ENCODE peak calls at places on chromosomes 16 and 17, in nine cellular contexts. F, D, H, P, G, M, K, U and W are unnamed samples.

GRCh38 chr16:57994778-57995177 is 5.7 kb downstream of the ZNF319 start:
- DNase-seq in F (peak; percentile 44), D (no peak), H (peak; percentile 45), P (no peak), G (no peak), M (peak; percentile 59), K (peak; percentile 40), U (no peak), W (no peak)

GRCh38 chr16:11078812-11079459 is 134.6 kb downstream of the CLEC16A start:
- DNase-seq in F (no peak), D (no peak), H (no peak), P (no peak), G (no peak), M (peak; percentile 55), K (peak; percentile 25), U (peak; percentile 65), W (peak; percentile 32)

GRCh38 chr17:31680126-31680525 is 178.9 kb downstream of the COPRS start:
- DNase-seq in F (no peak), D (no peak), H (no peak), P (no peak), G (no peak), M (no peak), K (no peak), U (no peak), W (no peak)

GRCh38 chr17:58960068-58960467 is 146.6 kb downstream of the TRIM37 start:
- DNase-seq in F (no peak), D (no peak), H (no peak), P (no peak), G (no peak), M (no peak), K (peak; percentile 56), U (no peak), W (no peak)

GRCh38 chr16:31206776-31207175 is 4.2 kb upstream of the PYCARD start:
- DNase-seq in F (no peak), D (no peak), H (no peak), P (no peak), G (no peak), M (no peak), K (peak; percentile 83), U (no peak), W (no peak)

GRCh38 chr17:77479372-77479781 is 338.6 kb downstream of the SEC14L1 start:
- DNase-seq in F (no peak), D (no peak), H (no peak), P (no peak), G (no peak), M (no peak), K (no peak), U (peak; percentile 32), W (no peak)

GRCh38 chr17:50272711-50273653 is 1.3 kb upstream of the TMEM92 start:
- DNase-seq in F (peak; percentile 38), D (peak; percentile 58), H (peak; percentile 41), P (no peak), G (peak; percentile 50), M (peak; percentile 49), K (peak; percentile 50), U (peak; percentile 86), W (peak; percentile 60)

GRCh38 chr16:14193316-14193871 is 122.3 kb downstream of the MRTFB start:
- DNase-seq in F (no peak), D (peak; percentile 74), H (no peak), P (no peak), G (no peak), M (no peak), K (peak; percentile 62), U (no peak), W (no peak)

GRCh38 chr16:58733248-58733670 is 857 bp downstream of the GOT2 start:
- DNase-seq in F (no peak), D (no peak), H (no peak), P (no peak), G (no peak), M (no peak), K (peak; percentile 30), U (no peak), W (no peak)

GRCh38 chr17:64460955-64461354 is 12.0 kb downstream of the MILR1 start:
- DNase-seq in F (no peak), D (no peak), H (no peak), P (no peak), G (no peak), M (no peak), K (no peak), U (no peak), W (no peak)

GRCh38 chr17:64458756-64459155 is 9.8 kb downstream of the MILR1 start:
- DNase-seq in F (no peak), D (no peak), H (no peak), P (no peak), G (no peak), M (no peak), K (no peak), U (no peak), W (no peak)

GRCh38 chr17:64459284-64459747 is 10.4 kb downstream of the MILR1 start:
- DNase-seq in F (no peak), D (no peak), H (no peak), P (no peak), G (no peak), M (no peak), K (peak; percentile 57), U (no peak), W (no peak)

GRCh38 chr17:64455993-64456885 is 7.3 kb downstream of the MILR1 start:
- DNase-seq in F (no peak), D (peak; percentile 29), H (no peak), P (no peak), G (no peak), M (no peak), K (peak; percentile 23), U (no peak), W (no peak)

GRCh38 chr17:64457156-64457555 is 8.2 kb downstream of the MILR1 start:
- DNase-seq in F (no peak), D (no peak), H (no peak), P (no peak), G (no peak), M (no peak), K (no peak), U (peak; percentile 20), W (no peak)
- H3K27ac ChIP-seq in F (no peak overlapping the region), D (no peak overlapping the region), H (no peak overlapping the region), P (no peak overlapping the region), G (no peak overlapping the region), M (no peak overlapping the region), K (no peak overlapping the region), U (no peak overlapping the region), W (no peak overlapping the region)

GRCh38 chr17:48961516-48962233 is 6.7 kb downstream of the GIP start:
- DNase-seq in F (no peak), D (no peak), H (no peak), P (no peak), G (peak; percentile 72), M (no peak), K (no peak), U (no peak), W (peak; percentile 25)

DNA sequence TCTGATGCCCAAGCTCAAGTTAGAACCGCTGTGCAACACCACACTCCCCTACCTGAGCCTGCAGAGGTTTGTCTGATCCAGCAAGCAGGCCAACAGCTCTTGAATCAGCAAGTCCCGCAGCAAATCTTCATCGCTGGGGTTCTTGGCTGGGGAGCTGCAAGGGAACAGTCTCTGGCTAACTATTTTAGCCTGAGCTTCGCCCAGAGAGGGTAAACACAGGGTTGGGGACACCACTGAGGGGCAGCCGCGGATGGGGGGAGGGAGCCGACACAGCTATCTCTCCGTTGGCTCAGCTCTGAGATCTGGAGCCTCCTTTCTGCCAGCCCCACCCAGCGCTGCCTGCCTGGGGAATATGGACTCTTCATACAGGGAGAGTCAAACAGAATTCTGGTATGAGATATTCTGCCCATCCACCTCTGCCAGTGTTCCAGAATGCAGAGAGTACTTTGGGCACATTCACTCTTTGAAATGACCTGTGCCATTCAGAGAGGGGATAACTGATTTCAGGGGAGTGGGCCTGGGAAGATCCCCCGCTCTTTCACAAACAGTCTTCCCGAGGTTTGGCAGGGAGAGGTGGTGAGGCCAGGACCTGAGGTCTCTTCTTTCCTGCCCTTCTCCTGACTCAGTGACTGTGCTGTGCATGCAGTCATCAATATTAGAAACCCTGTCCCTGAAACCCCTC is 7.4 kb downstream of the GIP start:
- DNase-seq in F (no peak), D (no peak), H (no peak), P (no peak), G (no peak), M (no peak), K (no peak), U (no peak), W (no peak)
- H3K4me1 ChIP-seq in F (no peaks in the 10 kb centered on the region), D (no peaks in the 10 kb centered on the region), H (no peaks in the 10 kb centered on the region), P (no peaks in the 10 kb centered on the region), G (peaks cover 9% of the 10 kb centered on the region), M (no peaks in the 10 kb centered on the region), K (no peaks in the 10 kb centered on the region), U (no peaks in the 10 kb centered on the region), W (no peaks in the 10 kb centered on the region)

GRCh38 chr17:42166196-42166763 is 11.5 kb upstream of the RAB5C start:
- DNase-seq in F (no peak), D (no peak), H (no peak), P (no peak), G (no peak), M (no peak), K (no peak), U (no peak), W (no peak)
- H3K27ac ChIP-seq in F (no peak overlapping the region), D (no peak overlapping the region), H (no peak overlapping the region), P (no peak overlapping the region), G (no peak overlapping the region), M (no peak overlapping the region), K (no peak overlapping the region), U (no peak overlapping the region), W (no peak overlapping the region)

GRCh38 chr17:17741346-17742023 is 60.2 kb downstream of the RAI1 start:
- DNase-seq in F (no peak), D (no peak), H (no peak), P (no peak), G (no peak), M (no peak), K (no peak), U (peak; percentile 52), W (no peak)
- H3K4me1 ChIP-seq in F (peaks cover 12% of the 10 kb centered on the region), D (no peaks in the 10 kb centered on the region), H (peaks cover 11% of the 10 kb centered on the region), P (peaks cover 10% of the 10 kb centered on the region), G (peaks cover 39% of the 10 kb centered on the region), M (peaks cover 66% of the 10 kb centered on the region), K (peaks cover 17% of the 10 kb centered on the region), U (peaks cover 36% of the 10 kb centered on the region), W (peaks cover 81% of the 10 kb centered on the region)

DNA sequence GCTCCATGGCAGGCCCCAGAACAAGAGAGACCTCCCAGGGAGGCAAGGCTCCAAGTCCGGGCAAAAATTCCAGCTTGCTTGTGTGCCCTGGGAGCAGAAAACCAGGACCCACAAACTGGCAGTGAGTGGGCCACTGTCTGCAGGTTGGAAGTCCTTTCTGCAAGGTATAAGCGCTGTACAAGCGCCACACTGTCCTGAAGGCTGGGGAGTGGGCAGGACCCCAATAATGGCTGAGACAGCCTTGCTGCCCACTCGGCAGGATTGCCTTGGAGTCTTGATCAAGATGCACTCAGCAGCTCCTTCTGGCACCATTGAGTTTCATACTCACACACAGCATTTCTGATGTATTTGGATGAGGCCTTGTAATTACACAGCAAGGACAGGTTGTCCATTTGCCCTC is 388.6 kb downstream of the CPPED1 start:
- DNase-seq in F (no peak), D (no peak), H (no peak), P (no peak), G (no peak), M (no peak), K (no peak), U (no peak), W (no peak)
- H3K27ac ChIP-seq in F (no peak overlapping the region), D (no peak overlapping the region), H (no peak overlapping the region), P (no peak overlapping the region), G (no peak overlapping the region), M (no peak overlapping the region), K (no peak overlapping the region), U (no peak overlapping the region), W (no peak overlapping the region)